ENCODE peak calls at places on chromosome 4, in seven cellular contexts. B is K562, E is heart left ventricle, T is DND-41, O is tibial artery, F is mucosa of descending colon, Z is ascending aorta. V is an unnamed sample. For H3K9me3, the result is how much of the 10 kb centered on the place peaks cover.

GRCh38 chr4:121726642-121727268 is 30.0 kb upstream of the ANXA5 start:
- DNase-seq in B (peak), E (no peak), T (no peak), O (no peak), F (peak), Z (no peak), V (no peak)

GRCh38 chr4:69718376-69719293 is 41.8 kb downstream of the SULT1B1 start:
- DNase-seq in B (no peak), E (no peak), T (no peak), O (no peak), F (no peak), Z (no peak), V (no peak)

GRCh38 chr4:82890602-82890912 is 396 bp downstream of the SEC31A start:
- DNase-seq in B (no peak), E (no peak), T (no peak), O (no peak), F (no peak), Z (peak), V (no peak)

GRCh38 chr4:184398741-184399504 is 75.4 kb downstream of the IRF2 start:
- DNase-seq in B (no peak), E (no peak), T (no peak), O (no peak), F (no peak), Z (no peak), V (no peak)

GRCh38 chr4:2058264-2059033 is 678 bp upstream of the NAT8L start:
- DNase-seq in B (peak), E (no peak), T (no peak), O (no peak), F (no peak), Z (no peak), V (no peak)

GRCh38 chr4:164350086-164350485 is 403.8 kb upstream of the SMIM31 start:
- DNase-seq in B (no peak), E (no peak), T (no peak), O (no peak), F (no peak), Z (no peak), V (no peak)

GRCh38 chr4:183610033-183610432 is 49.0 kb downstream of the RWDD4 start:
- DNase-seq in B (peak), E (no peak), T (no peak), O (no peak), F (no peak), Z (no peak), V (no peak)

GRCh38 chr4:61543976-61544375 is 343.9 kb downstream of the ADGRL3 start:
- DNase-seq in B (no peak), E (no peak), T (no peak), O (no peak), F (no peak), Z (no peak), V (no peak)

GRCh38 chr4:82851902-82852750 is 38.8 kb downstream of the SEC31A start:
- DNase-seq in B (peak), E (no peak), T (no peak), O (no peak), F (peak), Z (no peak), V (no peak)

GRCh38 chr4:85968945-85969830 is 390.7 kb downstream of the MAPK10 start:
- DNase-seq in B (peak), E (no peak), T (peak), O (no peak), F (peak), Z (no peak), V (no peak)

GRCh38 chr4:152936446-152937279 is 540 bp downstream of the FHDC1 start:
- DNase-seq in B (peak), E (peak), T (peak), O (no peak), F (peak), Z (no peak), V (peak)

GRCh38 chr4:118803253-118803652 is 32.7 kb downstream of the SEC24D start:
- DNase-seq in B (no peak), E (no peak), T (no peak), O (no peak), F (no peak), Z (no peak), V (no peak)

GRCh38 chr4:162201673-162202072 is 37.9 kb upstream of the FSTL5 start:
- DNase-seq in B (no peak), E (no peak), T (no peak), O (no peak), F (no peak), Z (no peak), V (no peak)

GRCh38 chr4:86926428-86927086 is 8.3 kb upstream of the AFF1 start:
- DNase-seq in B (no peak), E (no peak), T (no peak), O (no peak), F (no peak), Z (no peak), V (no peak)

GRCh38 chr4:109207060-109207459 is 95.4 kb downstream of the COL25A1 start:
- DNase-seq in B (no peak), E (no peak), T (no peak), O (no peak), F (no peak), Z (no peak), V (no peak)

GRCh38 chr4:83618991-83619390 is 83.1 kb downstream of the GPAT3 start:
- DNase-seq in B (peak), E (peak), T (peak), O (peak), F (peak), Z (no peak), V (no peak)

GRCh38 chr4:169058312-169058711 is 48.3 kb upstream of the CBR4 start:
- DNase-seq in B (no peak), E (peak), T (no peak), O (no peak), F (no peak), Z (no peak), V (no peak)

GRCh38 chr4:116427666-116428065 is 657.7 kb downstream of the TRAM1L1 start:
- DNase-seq in B (no peak), E (no peak), T (no peak), O (no peak), F (no peak), Z (no peak), V (no peak)

GRCh38 chr4:6445403-6446129 is 26.8 kb downstream of the PPP2R2C start:
- DNase-seq in B (no peak), E (no peak), T (no peak), O (no peak), F (no peak), Z (no peak), V (no peak)

GRCh38 chr4:113406723-113407016 is 354.9 kb downstream of the CAMK2D start:
- DNase-seq in B (no peak), E (no peak), T (no peak), O (no peak), F (no peak), Z (no peak), V (peak)

GRCh38 chr4:121688261-121688660 is 8.5 kb downstream of the ANXA5 start:
- DNase-seq in B (no peak), E (no peak), T (no peak), O (no peak), F (no peak), Z (no peak), V (no peak)

GRCh38 chr4:107665001-107665400 is 55.0 kb downstream of the PAPSS1 start:
- DNase-seq in B (no peak), E (no peak), T (no peak), O (no peak), F (no peak), Z (no peak), V (no peak)

GRCh38 chr4:40375090-40375489 is 40.0 kb downstream of the CHRNA9 start:
- DNase-seq in B (no peak), E (no peak), T (no peak), O (no peak), F (no peak), Z (no peak), V (peak)

GRCh38 chr4:182492456-182492855 is 249.3 kb downstream of the TENM3 start:
- DNase-seq in B (no peak), E (no peak), T (no peak), O (no peak), F (no peak), Z (no peak), V (no peak)

GRCh38 chr4:109294006-109294405 is 8.5 kb downstream of the COL25A1 start:
- DNase-seq in B (peak), E (no peak), T (peak), O (no peak), F (peak), Z (no peak), V (no peak)

GRCh38 chr4:81512945-81513584 is 41.4 kb upstream of the RASGEF1B start:
- DNase-seq in B (no peak), E (no peak), T (peak), O (no peak), F (no peak), Z (no peak), V (no peak)

GRCh38 chr4:13548984-13549546 is 4.8 kb upstream of the NKX3-2 start:
- DNase-seq in B (peak), E (peak), T (peak), O (peak), F (peak), Z (no peak), V (peak)

GRCh38 chr4:145019346-145019745 is 78.7 kb downstream of the ANAPC10 start:
- DNase-seq in B (no peak), E (no peak), T (no peak), O (no peak), F (no peak), Z (no peak), V (no peak)
- H3K9me3 ChIP-seq in B (under half), E (under half), T (under half), O (under half), F (under half), Z (half or more), V (under half)

GRCh38 chr4:76792418-76792817 is 105.5 kb downstream of the SOWAHB start:
- DNase-seq in B (no peak), E (no peak), T (no peak), O (no peak), F (no peak), Z (no peak), V (no peak)

GRCh38 chr4:76787898-76788297 is 110.0 kb downstream of the SOWAHB start:
- DNase-seq in B (no peak), E (no peak), T (no peak), O (no peak), F (no peak), Z (no peak), V (no peak)

GRCh38 chr4:76791479-76791878 is 106.5 kb downstream of the SOWAHB start:
- DNase-seq in B (no peak), E (no peak), T (no peak), O (no peak), F (no peak), Z (no peak), V (no peak)

DNA sequence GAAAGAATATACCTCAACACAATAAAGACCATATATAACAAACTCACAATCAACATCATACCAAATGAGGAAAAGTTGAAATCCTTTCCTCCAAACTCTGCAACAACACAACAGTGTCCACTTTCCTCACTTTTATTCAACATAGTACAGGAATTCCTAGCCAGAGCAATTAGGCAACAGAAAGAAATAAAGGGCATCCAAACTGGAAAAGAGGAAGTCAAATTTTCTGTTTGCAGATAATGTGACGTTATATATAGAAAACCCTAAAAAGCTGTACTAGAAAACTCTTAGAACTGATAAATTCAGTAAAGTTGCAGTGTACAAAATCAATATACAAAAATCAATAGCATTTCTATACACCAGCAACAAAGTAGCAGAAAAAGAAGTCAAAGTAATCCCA is 107.6 kb downstream of the SOWAHB start:
- DNase-seq in B (no peak), E (no peak), T (no peak), O (no peak), F (no peak), Z (no peak), V (no peak)
- H3K9me3 ChIP-seq in B (under half), E (under half), T (under half), O (under half), F (under half), Z (under half), V (under half)

GRCh38 chr4:288891-289290 is 16.4 kb downstream of the ZNF732 start:
- DNase-seq in B (peak), E (no peak), T (no peak), O (no peak), F (no peak), Z (no peak), V (no peak)
- H3K9me3 ChIP-seq in B (under half), E (under half), T (under half), O (under half), F (under half), Z (under half), V (under half)

GRCh38 chr4:28772066-28772465 is 1911.4 kb downstream of the STIM2 start:
- DNase-seq in B (no peak), E (no peak), T (no peak), O (no peak), F (no peak), Z (no peak), V (no peak)
- H3K9me3 ChIP-seq in B (under half), E (under half), T (under half), O (under half), F (under half), Z (under half), V (under half)

GRCh38 chr4:7585768-7586167 is 151.0 kb upstream of the PSAPL1 start:
- DNase-seq in B (no peak), E (no peak), T (no peak), O (no peak), F (no peak), Z (no peak), V (no peak)
- H3K9me3 ChIP-seq in B (under half), E (under half), T (under half), O (under half), F (under half), Z (under half), V (under half)

V was measured in right lobe of liver.